ENCODE peak calls at places on chromosomes 11 and 22, in six cellular contexts. A, S, Y, P, D and F are unnamed samples.

GRCh38 chr11:45853616-45854219 is 6.4 kb downstream of the CRY2 start:
- DNase-seq in A (no peak), S (peak; percentile 41), Y (no peak), P (no peak), D (no peak), F (no peak)

GRCh38 chr22:30279389-30279788 is 9.9 kb downstream of the CASTOR1 start:
- DNase-seq in A (no peak), S (peak; percentile 65), Y (no peak), P (no peak), D (no peak), F (no peak)

GRCh38 chr11:47524200-47524874 is 28.6 kb downstream of the CELF1 start:
- DNase-seq in A (no peak), S (no peak), Y (no peak), P (no peak), D (no peak), F (peak; percentile 21)

GRCh38 chr11:12149672-12150225 is 39.4 kb downstream of the MICAL2 start:
- DNase-seq in A (no peak), S (no peak), Y (peak; percentile 45), P (no peak), D (no peak), F (no peak)

GRCh38 chr11:105489431-105489830 is 120.4 kb upstream of the GRIA4 start:
- DNase-seq in A (no peak), S (no peak), Y (no peak), P (no peak), D (no peak), F (no peak)

GRCh38 chr11:78231962-78232459 is 43.3 kb downstream of the USP35 start:
- DNase-seq in A (peak; percentile 27), S (no peak), Y (no peak), P (no peak), D (no peak), F (peak; percentile 13)

GRCh38 chr11:13120691-13121090 is 111.6 kb downstream of the RASSF10 start:
- DNase-seq in A (no peak), S (no peak), Y (no peak), P (no peak), D (no peak), F (peak; percentile 86)

GRCh38 chr11:128525411-128526243 is 61.7 kb downstream of the ETS1 start:
- DNase-seq in A (no peak), S (no peak), Y (no peak), P (no peak), D (no peak), F (no peak)

GRCh38 chr22:29877620-29878019 is 5.4 kb upstream of the MTMR3 start:
- DNase-seq in A (no peak), S (no peak), Y (no peak), P (no peak), D (no peak), F (no peak)

GRCh38 chr22:47534150-47535133 is 772.0 kb downstream of the TBC1D22A start:
- DNase-seq in A (no peak), S (no peak), Y (no peak), P (no peak), D (no peak), F (no peak)

GRCh38 chr11:98940913-98941312 is 79.8 kb upstream of the CNTN5 start:
- DNase-seq in A (no peak), S (no peak), Y (no peak), P (no peak), D (no peak), F (peak; percentile 17)

GRCh38 chr11:74437441-74437840 is 29.9 kb downstream of the KCNE3 start:
- DNase-seq in A (no peak), S (no peak), Y (no peak), P (no peak), D (no peak), F (no peak)

GRCh38 chr11:61372659-61373058 is 10.5 kb downstream of the TMEM138 start:
- DNase-seq in A (no peak), S (no peak), Y (no peak), P (no peak), D (no peak), F (no peak)

GRCh38 chr11:61370349-61371005 is 8.3 kb downstream of the TMEM138 start:
- DNase-seq in A (no peak), S (no peak), Y (no peak), P (no peak), D (no peak), F (no peak)

GRCh38 chr11:61364012-61364396 is 1.8 kb downstream of the TMEM138 start:
- DNase-seq in A (no peak), S (no peak), Y (no peak), P (no peak), D (no peak), F (no peak)

GRCh38 chr11:61367406-61367805 is 5.2 kb downstream of the TMEM138 start:
- DNase-seq in A (no peak), S (no peak), Y (no peak), P (no peak), D (no peak), F (no peak)

GRCh38 chr11:61369372-61370348 is 7.5 kb downstream of the TMEM138 start:
- DNase-seq in A (peak; percentile 97), S (peak; percentile 70), Y (no peak), P (no peak), D (no peak), F (peak; percentile 87)
- TF ChIP-seq CTCF in A (no peak), S (no peak), Y (no peak), P (no peak), D (no peak), F (no peak)

GRCh38 chr11:81573367-81573766 is 1160.3 kb downstream of the FAM181B start:
- DNase-seq in A (no peak), S (no peak), Y (no peak), P (no peak), D (no peak), F (no peak)

GRCh38 chr11:81574301-81574700 is 1159.4 kb downstream of the FAM181B start:
- DNase-seq in A (no peak), S (no peak), Y (no peak), P (no peak), D (no peak), F (no peak)

GRCh38 chr11:81570669-81571068 is 1163.0 kb downstream of the FAM181B start:
- DNase-seq in A (no peak), S (no peak), Y (no peak), P (no peak), D (no peak), F (no peak)

DNA sequence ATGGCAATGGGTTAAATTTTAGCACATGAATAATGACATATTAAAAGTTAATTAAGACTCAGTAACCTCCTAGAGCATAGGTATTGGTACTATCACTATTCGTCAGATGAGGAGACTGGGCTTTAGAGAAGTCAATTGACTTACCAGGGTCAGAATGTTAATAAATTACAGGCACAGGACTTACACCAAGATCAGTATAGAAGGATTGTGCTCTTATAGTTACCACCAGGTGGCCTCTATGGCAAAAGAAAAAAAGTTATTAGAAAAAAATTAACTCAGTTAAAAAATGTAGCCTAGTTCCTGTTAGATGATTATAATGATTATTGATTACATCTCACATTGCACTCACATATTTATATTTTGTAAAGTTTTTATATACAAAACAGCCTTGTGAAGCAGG is 1163.7 kb downstream of the FAM181B start:
- DNase-seq in A (no peak), S (no peak), Y (no peak), P (no peak), D (no peak), F (no peak)
- TF ChIP-seq CTCF in A (no peak), S (no peak), Y (no peak), P (no peak), D (no peak), F (no peak)

GRCh38 chr11:96530473-96530872 is 140.7 kb downstream of the JRKL start:
- DNase-seq in A (no peak), S (no peak), Y (no peak), P (no peak), D (no peak), F (no peak)

GRCh38 chr11:96520939-96521338 is 131.1 kb downstream of the JRKL start:
- DNase-seq in A (no peak), S (no peak), Y (no peak), P (no peak), D (no peak), F (no peak)

DNA sequence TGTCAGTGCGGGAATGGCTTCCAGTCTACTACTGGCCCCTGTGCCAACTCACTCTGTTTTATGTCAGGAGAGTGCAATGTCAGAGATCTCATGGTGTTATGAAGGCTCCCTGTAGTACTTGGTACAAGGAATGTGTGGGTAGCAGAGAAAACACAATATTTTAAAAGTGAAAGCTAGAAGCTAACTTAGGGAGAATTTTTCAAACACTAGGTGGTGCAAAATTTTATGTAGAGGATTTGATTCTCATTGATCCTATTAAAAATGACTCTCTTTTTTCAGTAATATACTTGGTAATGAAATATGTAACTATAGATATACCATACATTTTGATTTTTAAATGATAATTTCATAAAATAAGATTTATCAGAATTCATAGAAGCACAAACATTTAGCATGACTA is 134.7 kb downstream of the JRKL start:
- DNase-seq in A (no peak), S (no peak), Y (no peak), P (no peak), D (no peak), F (no peak)
- TF ChIP-seq CTCF in A (no peak), S (peak; percentile 4), Y (no peak), P (no peak), D (no peak), F (no peak)

DNA sequence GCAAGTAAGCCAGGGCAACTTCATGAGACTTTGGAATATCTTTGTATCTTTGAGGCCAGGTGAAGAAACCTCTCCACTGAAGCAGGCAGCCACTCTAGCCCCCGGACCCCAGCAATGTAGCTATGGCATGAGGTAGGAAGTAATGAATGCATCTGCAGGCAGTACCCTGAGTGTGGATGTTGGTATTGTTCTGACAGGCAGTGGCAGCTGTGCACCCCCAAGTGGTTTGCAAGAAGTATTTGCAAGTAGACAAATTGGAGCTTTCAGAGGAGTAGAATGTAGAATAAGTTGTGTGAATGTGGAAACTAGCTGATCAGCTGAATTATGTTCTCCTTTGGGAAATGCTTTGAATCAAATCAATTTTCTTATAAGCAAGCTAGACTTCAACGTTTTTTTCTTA is 194.4 kb upstream of the PGR start:
- DNase-seq in A (no peak), S (no peak), Y (no peak), P (no peak), D (no peak), F (no peak)
- TF ChIP-seq CTCF in A (no peak), S (no peak), Y (no peak), P (no peak), D (no peak), F (no peak)

GRCh38 chr22:23215294-23216204 is 35.2 kb downstream of the BCR start:
- DNase-seq in A (no peak), S (no peak), Y (no peak), P (no peak), D (peak; percentile 16), F (peak; percentile 57)
- TF ChIP-seq CTCF in A (no peak), S (no peak), Y (no peak), P (no peak), D (no peak), F (no peak)

DNA sequence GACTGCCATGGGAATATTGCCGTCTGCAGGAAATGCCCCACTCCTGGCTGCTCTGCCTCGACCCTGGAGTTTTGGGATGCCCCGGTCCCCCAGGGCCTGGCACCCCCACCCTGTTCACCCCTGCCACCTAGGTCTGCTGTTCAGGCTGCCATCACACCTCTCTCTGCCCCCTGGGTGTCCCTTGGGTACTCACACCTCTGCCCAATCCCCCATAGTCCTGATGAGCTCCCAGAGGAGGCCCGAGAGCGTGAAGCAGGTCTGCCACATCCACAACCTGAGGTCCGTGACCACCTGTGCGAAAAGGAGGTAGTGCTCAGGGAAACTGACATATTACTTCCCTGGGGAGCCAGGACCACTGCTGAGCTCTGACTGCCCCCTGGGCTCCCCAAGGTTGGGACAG is 20.2 kb upstream of the DRICH1 start:
- DNase-seq in A (no peak), S (no peak), Y (no peak), P (no peak), D (no peak), F (no peak)
- TF ChIP-seq CTCF in A (no peak), S (no peak), Y (no peak), P (no peak), D (no peak), F (no peak)

GRCh38 chr11:71302911-71303310 is 50.5 kb upstream of the SHANK2 start:
- DNase-seq in A (no peak), S (no peak), Y (no peak), P (no peak), D (no peak), F (no peak)
- TF ChIP-seq CTCF in A (no peak), S (no peak), Y (no peak), P (no peak), D (no peak), F (no peak)